ENCODE peak calls at places on chromosomes 5 and 9, in seven cellular contexts. M is endothelial cell, P is SW480, B is bronchial epithelial cell, Q is cardiac muscle cell, D is stomach, T is left kidney. N is an unnamed sample.

GRCh38 chr9:37840560-37841194 is 40.1 kb downstream of the DCAF10 start:
- DNase-seq in M (no peak), D (no peak), B (peak), Q (peak), T (no peak), P (peak), N (no peak)

GRCh38 chr9:137114613-137115393 is at the start of gene DPP7:
- DNase-seq in M (no peak), D (peak), B (no peak), P (peak), T (peak), Q (peak), N (peak)

GRCh38 chr9:136566899-136567298 is 21.1 kb upstream of the NOTCH1 start:
- DNase-seq in T (no peak), D (peak), M (no peak), P (peak), B (no peak), Q (peak), N (no peak)

GRCh38 chr9:104748359-104749031 is 1.0 kb downstream of the NIPSNAP3A start:
- DNase-seq in B (peak), P (no peak), Q (peak), M (no peak), T (peak), D (no peak), N (peak)

GRCh38 chr5:94707359-94707758 is 88.9 kb downstream of the SLF1 start:
- DNase-seq in M (no peak), T (peak), B (no peak), P (no peak), D (no peak), Q (no peak), N (no peak)

GRCh38 chr5:73447234-73448071 is 1.1 kb downstream of the FOXD1 start:
- DNase-seq in B (peak), P (peak), D (no peak), M (peak), T (peak), Q (peak), N (peak)

GRCh38 chr9:75265525-75265972 is 177.2 kb downstream of the OSTF1 start:
- DNase-seq in P (peak), D (peak), M (peak), T (peak), Q (peak), B (peak), N (peak)

GRCh38 chr9:74953235-74953741 is 576 bp upstream of the C9orf40 start:
- DNase-seq in Q (no peak), M (no peak), B (no peak), P (no peak), D (no peak), T (peak), N (no peak)

GRCh38 chr9:98429613-98430012 is 174.2 kb upstream of the TBC1D2 start:
- DNase-seq in M (no peak), B (peak), T (no peak), P (peak), Q (peak), D (no peak), N (no peak)

GRCh38 chr9:109450346-109450745 is 47.8 kb downstream of the PTPN3 start:
- DNase-seq in Q (no peak), B (peak), P (no peak), T (no peak), M (no peak), D (no peak), N (no peak)

GRCh38 chr9:69323886-69324285 is 1.1 kb upstream of the ENTREP1 start:
- DNase-seq in P (no peak), T (peak), M (no peak), Q (no peak), B (no peak), D (no peak), N (no peak)

GRCh38 chr5:151682751-151683331 is 3.9 kb downstream of the SPARC start:
- DNase-seq in P (no peak), Q (peak), T (peak), B (peak), M (no peak), D (no peak), N (no peak)

GRCh38 chr5:168346417-168346816 is 55.0 kb downstream of the WWC1 start:
- DNase-seq in D (peak), B (peak), Q (no peak), M (no peak), T (peak), P (no peak), N (peak)

GRCh38 chr5:72857396-72857795 is 40.9 kb downstream of the TNPO1 start:
- DNase-seq in T (no peak), M (no peak), Q (no peak), D (no peak), P (no peak), B (peak), N (no peak)

GRCh38 chr9:90099262-90099982 is 494.6 kb downstream of the GADD45G start:
- DNase-seq in T (peak), B (peak), D (no peak), M (no peak), Q (peak), P (peak), N (peak)

GRCh38 chr5:59640411-59640810 is 253.1 kb downstream of the PDE4D start:
- DNase-seq in D (no peak), B (peak), T (peak), P (no peak), Q (no peak), M (no peak), N (peak)

GRCh38 chr9:93124793-93125192 is 9.3 kb downstream of the NINJ1 start:
- DNase-seq in Q (no peak), D (no peak), B (no peak), T (no peak), P (no peak), M (no peak), N (no peak)

GRCh38 chr9:132946624-132947295 is 2.3 kb upstream of the TSC1 start:
- DNase-seq in M (no peak), D (no peak), P (peak), Q (peak), T (peak), B (peak), N (peak)

GRCh38 chr5:72015103-72015548 is 92.1 kb upstream of the MAP1B start:
- DNase-seq in B (peak), Q (peak), D (no peak), P (peak), M (no peak), T (peak), N (peak)

GRCh38 chr5:167639213-167639612 is 652.2 kb upstream of the WWC1 start:
- DNase-seq in P (no peak), M (no peak), Q (peak), B (peak), D (no peak), T (no peak), N (no peak)

GRCh38 chr9:81035171-81035570 is 654.2 kb downstream of the TLE1 start:
- DNase-seq in M (no peak), T (peak), Q (peak), D (no peak), B (no peak), P (peak), N (no peak)

N was measured in hepatocyte.